ENCODE peak calls at places on chromosomes 16 and 17, in six cellular contexts. N, G, F, H, M and L are unnamed samples.

GRCh38 chr17:45273551-45273957 is 11.7 kb upstream of the SPATA32 start:
- DNase-seq in F (no peak), G (no peak), H (no peak), N (no peak), M (no peak), L (no peak)

GRCh38 chr17:4978720-4979119 is 8.8 kb downstream of the CAMTA2 start:
- DNase-seq in F (no peak), H (no peak), N (no peak), G (no peak), M (no peak), L (no peak)

GRCh38 chr16:85667261-85667660 is 21.5 kb downstream of the GINS2 start:
- DNase-seq in G (no peak), N (no peak), F (no peak), M (no peak), H (no peak), L (no peak)

GRCh38 chr17:69574257-69575197 is 160.0 kb downstream of the MAP2K6 start:
- DNase-seq in G (peak; percentile 40), N (no peak), M (no peak), H (no peak), F (no peak), L (no peak)

GRCh38 chr17:78979780-78980623 is at the start of gene LGALS3BP:
- DNase-seq in H (no peak), F (peak; percentile 93), N (peak; percentile 83), M (no peak), G (peak; percentile 87), L (no peak)

GRCh38 chr17:62965149-62965648 is 836 bp upstream of the TANC2 start:
- DNase-seq in H (no peak), N (no peak), G (no peak), F (no peak), M (peak; percentile 20), L (no peak)

GRCh38 chr17:82710499-82711232 is 5.8 kb upstream of the FN3KRP start:
- DNase-seq in H (no peak), G (no peak), M (no peak), F (no peak), N (no peak), L (no peak)

GRCh38 chr16:29717113-29717512 is 28.7 kb downstream of the C16orf54 start:
- DNase-seq in H (no peak), M (no peak), N (no peak), F (no peak), G (no peak), L (no peak)

GRCh38 chr16:9286930-9287329 is 195.5 kb downstream of the HAPSTR1 start:
- DNase-seq in H (no peak), M (no peak), N (no peak), F (no peak), G (no peak), L (no peak)

GRCh38 chr17:43562679-43563146 is 16.6 kb upstream of the ETV4 start:
- DNase-seq in N (peak; percentile 56), M (no peak), F (no peak), H (no peak), G (no peak), L (no peak)

GRCh38 chr17:39098474-39099090 is 52.9 kb downstream of the PLXDC1 start:
- DNase-seq in G (no peak), M (no peak), N (no peak), H (no peak), F (no peak), L (no peak)

GRCh38 chr16:85172465-85173071 is 60.3 kb upstream of the CIBAR2 start:
- DNase-seq in N (no peak), H (no peak), M (no peak), F (no peak), G (no peak), L (no peak)

GRCh38 chr17:57609125-57609877 is 135.8 kb downstream of the CCDC182 start:
- DNase-seq in F (no peak), M (no peak), H (no peak), N (no peak), G (no peak), L (no peak)

GRCh38 chr17:28227278-28228108 is 91.5 kb upstream of the TMEM97 start:
- DNase-seq in F (peak; percentile 93), G (no peak), M (no peak), H (no peak), N (no peak), L (peak; percentile 72)

GRCh38 chr17:2398655-2399571 is 1.9 kb downstream of the MNT start:
- DNase-seq in N (peak; percentile 74), G (peak; percentile 70), F (peak; percentile 62), H (no peak), M (peak; percentile 57), L (no peak)

GRCh38 chr16:8963825-8964441 is at the start of gene USP7:
- DNase-seq in G (peak; percentile 66), N (peak; percentile 91), H (peak; percentile 86), M (peak; percentile 90), F (peak; percentile 91), L (peak; percentile 44)

GRCh38 chr16:69057400-69058378 is 47.8 kb upstream of the HAS3 start:
- DNase-seq in F (peak; percentile 93), N (peak; percentile 61), H (no peak), G (peak; percentile 87), M (no peak), L (peak; percentile 78)

GRCh38 chr16:8620535-8620934 is 963 bp upstream of the METTL22 start:
- DNase-seq in G (no peak), H (no peak), F (peak; percentile 12), N (no peak), M (no peak), L (peak; percentile 93)

GRCh38 chr17:8041249-8041928 is 2.5 kb downstream of the ALOX15B start:
- DNase-seq in F (peak; percentile 53), N (no peak), G (peak; percentile 18), M (no peak), H (no peak), L (no peak)

GRCh38 chr16:86430814-86431213 is 79.5 kb upstream of the FOXF1 start:
- DNase-seq in F (no peak), M (no peak), G (no peak), H (no peak), N (no peak), L (no peak)